ENCODE peak calls at places on chromosome 7, in four cellular contexts. Y is mesendoderm, I is H9, M is neuronal stem cell. X is an unnamed sample.

GRCh38 chr7:40760997-40761396 is 626.2 kb downstream of the SUGCT start:
- DNase-seq in Y (no peak), I (no peak), M (no peak), X (peak)

GRCh38 chr7:112596260-112596659 is 115.5 kb downstream of the LSMEM1 start:
- DNase-seq in I (no peak), M (no peak), Y (no peak), X (no peak)

GRCh38 chr7:142188159-142188558 is 69.7 kb downstream of the PRSS58 start:
- DNase-seq in M (no peak), I (no peak), Y (no peak), X (no peak)

GRCh38 chr7:2010551-2011265 is 222.0 kb downstream of the MAD1L1 start:
- DNase-seq in Y (no peak), M (no peak), I (no peak), X (no peak)

GRCh38 chr7:141712603-141713262 is 4.6 kb downstream of the WEE2 start:
- DNase-seq in I (no peak), Y (no peak), M (no peak), X (no peak)

GRCh38 chr7:95977994-95978393 is 205.6 kb downstream of the DYNC1I1 start:
- DNase-seq in M (no peak), Y (no peak), I (no peak), X (no peak)

GRCh38 chr7:18890134-18890533 is 227.3 kb downstream of the TWIST1 start:
- DNase-seq in Y (no peak), I (no peak), M (no peak), X (peak)

GRCh38 chr7:14748461-14748860 is 154.1 kb downstream of the DGKB start:
- DNase-seq in Y (no peak), I (no peak), M (no peak), X (peak)

GRCh38 chr7:98464558-98464940 is 63.7 kb upstream of the BAIAP2L1 start:
- DNase-seq in I (no peak), M (no peak), Y (no peak), X (no peak)

GRCh38 chr7:5526190-5527037 is 102.8 kb upstream of the TNRC18 start:
- DNase-seq in Y (peak), I (peak), M (no peak), X (peak)

GRCh38 chr7:150378115-150378852 is 846 bp upstream of the ZNF775 start:
- DNase-seq in I (peak), M (peak), Y (peak), X (peak)

GRCh38 chr7:90346326-90347125 is at the start of gene GTPBP10:
- DNase-seq in I (peak), Y (peak), M (peak), X (peak)

GRCh38 chr7:138980575-138981285 is 459 bp downstream of the KIAA1549 start:
- DNase-seq in M (no peak), Y (peak), I (no peak), X (peak)

GRCh38 chr7:70506463-70506862 is 625.5 kb upstream of the GALNT17 start:
- DNase-seq in I (peak), Y (peak), M (no peak), X (no peak)

GRCh38 chr7:93921607-93922446 is at the start of gene GNG11:
- DNase-seq in Y (peak), M (peak), I (peak), X (peak)

GRCh38 chr7:23893942-23894890 is 184.2 kb downstream of the STK31 start:
- DNase-seq in Y (peak), I (no peak), M (no peak), X (peak)

GRCh38 chr7:44801890-44802289 is 5.4 kb downstream of the PPIA start:
- DNase-seq in Y (no peak), I (no peak), M (no peak), X (peak)

GRCh38 chr7:41097501-41097900 is 605.4 kb downstream of the INHBA start:
- DNase-seq in M (no peak), Y (no peak), I (no peak), X (peak)

GRCh38 chr7:1911571-1911970 is 241.5 kb downstream of the ELFN1 start:
- DNase-seq in Y (no peak), I (no peak), M (no peak), X (no peak)

GRCh38 chr7:77799078-77799964 is 748 bp downstream of the PHTF2 start:
- DNase-seq in Y (peak), M (peak), I (peak), X (peak)

GRCh38 chr7:122095642-122096041 is 48.4 kb downstream of the AASS start:
- DNase-seq in Y (no peak), I (no peak), M (no peak), X (no peak)

GRCh38 chr7:105352018-105352612 is 36.6 kb downstream of the SRPK2 start:
- DNase-seq in Y (no peak), I (no peak), M (no peak), X (peak)

GRCh38 chr7:98283127-98283886 is 1.8 kb downstream of the BRI3 start:
- DNase-seq in I (no peak), Y (no peak), M (no peak), X (peak)

GRCh38 chr7:149610441-149611011 is 112.9 kb upstream of the ZNF746 start:
- DNase-seq in I (no peak), M (no peak), Y (no peak), X (no peak)

GRCh38 chr7:140924019-140924820 is 509 bp downstream of the BRAF start:
- DNase-seq in I (peak), M (peak), Y (peak), X (peak)

GRCh38 chr7:150514748-150515222 is at the start of gene GIMAP7:
- DNase-seq in Y (no peak), I (no peak), M (no peak), X (no peak)

GRCh38 chr7:99393363-99394187 is 14.8 kb downstream of the PDAP1 start:
- DNase-seq in I (peak), M (peak), Y (peak), X (no peak)

GRCh38 chr7:30184804-30185487 is 50.2 kb downstream of the MTURN start:
- DNase-seq in M (no peak), Y (no peak), I (no peak), X (no peak)

GRCh38 chr7:158120313-158120712 is 467.3 kb downstream of the PTPRN2 start:
- DNase-seq in M (no peak), Y (no peak), I (no peak), X (no peak)

GRCh38 chr7:82393821-82394220 is 49.8 kb downstream of the CACNA2D1 start:
- DNase-seq in Y (no peak), I (no peak), M (no peak), X (no peak)

GRCh38 chr7:69612981-69613380 is 14.7 kb downstream of the AUTS2 start:
- DNase-seq in Y (no peak), I (no peak), M (no peak), X (no peak)

GRCh38 chr7:5508698-5509097 is 85.1 kb upstream of the TNRC18 start:
- DNase-seq in I (no peak), Y (no peak), M (no peak), X (no peak)

GRCh38 chr7:18860226-18860625 is 257.2 kb downstream of the TWIST1 start:
- DNase-seq in Y (no peak), M (no peak), I (no peak), X (peak)

GRCh38 chr7:505171-505570 is 14.5 kb downstream of the PDGFA start:
- DNase-seq in I (no peak), Y (no peak), M (no peak), X (no peak)

GRCh38 chr7:70032673-70033072 is 434.4 kb downstream of the AUTS2 start:
- DNase-seq in M (no peak), Y (no peak), I (no peak), X (no peak)

GRCh38 chr7:108109216-108109908 is 20.8 kb downstream of the LAMB4 start:
- DNase-seq in I (no peak), M (no peak), Y (peak), X (no peak)

DNA sequence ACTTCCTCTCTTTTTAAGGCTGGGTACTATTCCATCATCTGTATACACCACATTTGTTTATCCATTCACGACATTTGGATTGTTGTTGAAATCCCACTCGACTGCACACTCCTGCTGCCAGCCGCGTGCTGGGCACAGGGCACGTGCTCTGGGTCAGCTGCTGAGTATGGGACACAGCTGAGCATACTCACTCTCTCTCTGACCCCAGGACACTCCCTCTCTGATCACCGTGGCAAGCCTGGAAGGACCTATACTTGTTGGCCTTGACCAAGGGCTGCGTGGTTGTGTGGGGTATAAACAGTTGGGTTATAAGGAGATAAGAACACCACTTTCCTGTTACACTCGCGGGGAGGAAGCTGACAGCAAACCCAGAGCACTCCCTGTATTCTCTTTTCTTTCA is 153.0 kb upstream of the RHEB start:
- DNase-seq in Y (no peak), I (no peak), M (no peak), X (peak)
- H2BK15ac ChIP-seq in Y (no peak), I (no peak), M (no peak), X (no peak)

GRCh38 chr7:21365866-21366624 is 61.8 kb upstream of the SP4 start:
- DNase-seq in Y (no peak), I (no peak), M (no peak), X (peak)
- H2BK15ac ChIP-seq in Y (no peak), I (no peak), M (no peak), X (no peak)

GRCh38 chr7:73648593-73649332 is 18.9 kb upstream of the VPS37D start:
- DNase-seq in Y (no peak), I (no peak), M (no peak), X (no peak)
- H2BK15ac ChIP-seq in Y (no peak), I (no peak), M (no peak), X (no peak)

GRCh38 chr7:46160861-46161260 is 239.8 kb upstream of the IGFBP3 start:
- DNase-seq in Y (no peak), M (no peak), I (no peak), X (no peak)

GRCh38 chr7:46165281-46165680 is 244.2 kb upstream of the IGFBP3 start:
- DNase-seq in I (no peak), M (no peak), Y (no peak), X (no peak)

GRCh38 chr7:46157931-46158330 is 236.9 kb upstream of the IGFBP3 start:
- DNase-seq in M (no peak), Y (no peak), I (no peak), X (no peak)

GRCh38 chr7:46163245-46163644 is 242.2 kb upstream of the IGFBP3 start:
- DNase-seq in I (no peak), Y (no peak), M (no peak), X (no peak)

GRCh38 chr7:46162582-46162981 is 241.5 kb upstream of the IGFBP3 start:
- DNase-seq in Y (no peak), I (no peak), M (no peak), X (no peak)
- H2BK15ac ChIP-seq in Y (no peak), I (no peak), M (no peak), X (no peak)

X was measured in mesenchymal stem cell.